ENCODE peak calls at places on chromosome 18, in six cellular contexts. X is heart left ventricle, Q is stomach, Y is body of pancreas, I is uterus, U is A549. Z is an unnamed sample.

GRCh38 chr18:58452392-58453166 is 176.3 kb downstream of the ALPK2 start:
- DNase-seq in X (no peak), Q (no peak), Y (no peak), I (no peak), U (no peak), Z (no peak)

GRCh38 chr18:48203288-48203945 is 205.8 kb downstream of the ZBTB7C start:
- DNase-seq in X (no peak), Q (no peak), Y (no peak), I (no peak), U (no peak), Z (no peak)

GRCh38 chr18:5237083-5237722 is 40.1 kb upstream of the AKAIN1 start:
- DNase-seq in X (no peak), Q (no peak), Y (no peak), I (no peak), U (no peak), Z (no peak)

GRCh38 chr18:48955528-48956261 is 4.9 kb upstream of the SMAD7 start:
- DNase-seq in X (peak; percentile 77), Q (peak; percentile 50), Y (peak; percentile 56), I (peak; percentile 69), U (no peak), Z (no peak)

GRCh38 chr18:5152335-5153020 is 44.6 kb downstream of the AKAIN1 start:
- DNase-seq in X (no peak), Q (no peak), Y (no peak), I (no peak), U (no peak), Z (no peak)

GRCh38 chr18:58847383-58848071 is 17.1 kb upstream of the ZNF532 start:
- DNase-seq in X (peak; percentile 66), Q (no peak), Y (peak; percentile 46), I (no peak), U (no peak), Z (no peak)

GRCh38 chr18:30903566-30903965 is 139.0 kb downstream of the DSC3 start:
- DNase-seq in X (no peak), Q (no peak), Y (no peak), I (no peak), U (no peak), Z (no peak)

GRCh38 chr18:26655614-26656400 is 107.5 kb upstream of the KCTD1 start:
- DNase-seq in X (peak; percentile 36), Q (peak; percentile 70), Y (peak; percentile 72), I (peak; percentile 59), U (peak; percentile 31), Z (no peak)

GRCh38 chr18:59623456-59624383 is 73.5 kb downstream of the CCBE1 start:
- DNase-seq in X (no peak), Q (no peak), Y (no peak), I (peak; percentile 36), U (no peak), Z (no peak)

GRCh38 chr18:31942999-31943894 is at the start of gene TRAPPC8:
- DNase-seq in X (peak; percentile 98), Q (peak; percentile 99), Y (peak; percentile 99), I (peak; percentile 94), U (peak; percentile 84), Z (peak; percentile 97)
- TF ChIP-seq POLR2A in X (no peak), Q (no peak), Y (peak; percentile 80), I (peak; percentile 50), U (peak; percentile 55), Z (peak; percentile 60)

DNA sequence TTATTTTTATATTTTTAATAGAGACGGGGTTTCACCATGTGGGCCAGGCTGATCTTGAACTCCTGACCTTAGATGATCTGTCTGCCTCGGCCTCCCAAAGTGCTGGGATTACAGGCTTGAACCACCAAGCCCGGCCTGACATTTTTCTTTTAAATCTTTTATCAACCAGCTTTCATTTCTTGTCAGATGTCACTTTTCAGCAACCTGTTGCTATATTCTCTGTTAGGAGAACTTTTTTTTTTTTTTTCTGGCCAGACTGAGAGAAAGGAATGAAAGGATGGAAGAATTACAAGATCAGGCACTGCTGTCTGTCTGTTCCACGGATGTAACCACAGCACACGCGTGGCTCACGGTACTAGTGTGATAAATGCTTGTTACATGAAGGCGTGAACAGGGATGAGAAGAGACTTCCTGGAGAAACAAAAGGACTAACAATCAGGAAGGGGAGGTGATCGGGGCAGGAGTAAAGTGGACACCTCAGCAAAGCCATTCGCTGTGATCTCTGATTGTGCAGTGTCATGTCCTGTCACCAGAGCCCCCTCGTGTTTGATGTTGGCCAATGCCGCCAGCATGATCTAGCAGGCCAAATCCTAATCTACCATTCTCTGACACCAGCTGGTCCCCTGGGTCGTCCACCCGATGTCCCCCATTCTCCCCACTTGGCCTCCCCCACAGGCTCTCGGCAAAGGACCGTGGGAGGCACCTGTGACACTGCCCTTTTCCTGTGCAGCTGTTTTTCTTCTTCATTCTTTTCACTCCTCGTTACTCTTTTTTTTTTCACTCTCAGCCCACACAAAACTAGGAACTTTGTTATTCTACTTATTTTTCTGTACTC is 146.6 kb downstream of the TGIF1 start:
- DNase-seq in X (peak; percentile 57), Q (peak; percentile 46), Y (peak; percentile 61), I (peak; percentile 38), U (no peak), Z (no peak)
- TF ChIP-seq POLR2A in X (no peak), Q (no peak), Y (no peak), I (no peak), U (no peak), Z (peak; percentile 24)

GRCh38 chr18:76822510-76823165 is at the start of gene ZNF236:
- DNase-seq in X (peak; percentile 85), Q (peak; percentile 80), Y (peak; percentile 78), I (peak; percentile 75), U (peak; percentile 34), Z (no peak)
- TF ChIP-seq POLR2A in X (peak; percentile 69), Q (no peak), Y (peak; percentile 48), I (peak; percentile 88), U (peak; percentile 43), Z (peak; percentile 34)

DNA sequence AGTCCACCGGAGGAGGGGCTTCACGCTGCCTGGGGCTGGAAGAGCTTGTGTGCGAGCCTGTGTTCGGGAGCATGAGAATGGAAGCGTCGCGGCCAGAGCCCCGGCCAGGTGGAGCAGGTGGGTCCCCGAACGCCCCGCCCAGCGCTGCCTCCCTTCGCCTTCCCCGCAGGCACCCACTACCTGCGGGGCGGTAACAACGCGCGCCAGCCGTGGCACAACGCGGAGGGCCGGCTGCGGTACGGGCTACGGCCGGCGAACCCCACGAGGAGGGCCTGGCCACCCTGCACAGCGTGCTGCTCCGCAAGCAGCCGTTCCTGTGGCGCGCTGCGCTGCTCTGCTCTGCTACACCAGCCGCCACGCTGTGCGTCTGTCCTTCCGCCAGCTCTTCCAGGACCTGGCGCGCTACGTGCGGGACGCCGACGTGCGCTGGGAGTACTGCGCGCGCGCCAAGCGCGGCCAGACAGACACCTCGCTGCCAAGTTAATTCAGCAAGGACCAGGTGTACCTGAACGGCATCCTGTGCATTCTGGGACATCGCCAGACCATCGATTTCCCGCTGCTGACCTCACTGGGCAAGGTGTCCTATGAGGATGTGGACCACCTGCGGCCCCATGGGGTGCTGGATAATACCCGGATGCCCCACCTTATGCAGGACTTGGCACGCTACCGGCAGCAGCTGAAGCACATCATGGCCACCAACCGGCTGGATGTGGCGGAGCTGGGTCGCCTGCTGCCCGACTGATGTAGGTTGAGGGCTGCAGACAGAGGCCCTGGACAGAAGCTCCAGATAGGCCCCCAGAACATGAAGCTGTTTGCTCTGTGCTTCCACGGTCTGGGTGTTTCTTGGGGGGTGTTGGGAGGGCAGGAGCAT is 200.6 kb downstream of the NAPG start:
- DNase-seq in X (no peak), Q (no peak), Y (peak; percentile 39), I (no peak), U (no peak), Z (no peak)
- TF ChIP-seq POLR2A in X (no peak), Q (no peak), Y (no peak), I (no peak), U (no peak), Z (no peak)

GRCh38 chr18:46333371-46334199 is 229.4 kb downstream of the HAUS1 start:
- DNase-seq in X (peak; percentile 42), Q (no peak), Y (peak; percentile 12), I (no peak), U (peak; percentile 41), Z (no peak)
- TF ChIP-seq POLR2A in X (no peak), Q (no peak), Y (no peak), I (peak; percentile 19), U (no peak), Z (no peak)

GRCh38 chr18:55510809-55511208 is 77.2 kb downstream of the TCF4 start:
- DNase-seq in X (peak; percentile 72), Q (no peak), Y (peak; percentile 11), I (no peak), U (no peak), Z (no peak)
- TF ChIP-seq POLR2A in X (no peak), Q (no peak), Y (peak; percentile 26), I (no peak), U (no peak), Z (peak; percentile 19)

GRCh38 chr18:52334896-52335295 is 5.1 kb upstream of the DCC start:
- DNase-seq in X (no peak), Q (no peak), Y (no peak), I (no peak), U (no peak), Z (no peak)

GRCh38 chr18:52337286-52337685 is 2.7 kb upstream of the DCC start:
- DNase-seq in X (no peak), Q (no peak), Y (no peak), I (no peak), U (no peak), Z (no peak)

GRCh38 chr18:52334307-52334706 is 5.7 kb upstream of the DCC start:
- DNase-seq in X (no peak), Q (no peak), Y (no peak), I (no peak), U (no peak), Z (no peak)

DNA sequence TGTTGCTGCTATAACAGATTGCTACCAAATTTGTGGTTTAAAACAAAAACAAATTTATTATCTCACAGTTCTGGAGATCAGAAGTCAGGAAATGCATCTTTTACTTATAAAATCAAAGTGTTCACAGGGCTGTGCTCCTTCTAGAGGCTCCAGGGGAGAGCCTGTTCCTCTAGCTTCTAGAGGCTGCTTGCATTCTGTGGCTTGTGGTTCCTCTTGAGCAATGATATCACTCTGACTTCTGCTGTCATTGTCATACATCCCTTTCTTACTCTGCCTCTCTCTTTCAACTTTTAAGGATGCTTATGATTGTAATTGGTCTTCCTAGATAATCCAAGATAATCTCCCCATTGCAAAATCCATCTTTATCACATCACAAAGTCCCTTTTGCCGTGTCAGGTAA is 6.1 kb upstream of the DCC start:
- DNase-seq in X (no peak), Q (no peak), Y (no peak), I (no peak), U (no peak), Z (no peak)
- TF ChIP-seq POLR2A in X (no peak), Q (no peak), Y (no peak), I (no peak), U (no peak), Z (no peak)